ENCODE peak calls at places on chromosomes 11 and 22, in five cellular contexts. One of them, this sample, is unnamed. For H3K4me1, the result is how much of the 10 kb centered on the place peaks cover.

GRCh38 chr11:36591433-36591832 is 2.9 kb upstream of the IFTAP start:
- DNase-seq in mucosa of descending colon: no peak
- DNase-seq in left ventricle myocardium inferior: no peak
- DNase-seq in CD8-positive, alpha-beta memory T cell: no peak
- DNase-seq in CD4-positive, alpha-beta memory T cell: no peak
- DNase-seq in this sample: no peak

GRCh38 chr22:50599816-50600454 is 658 bp upstream of the MAPK8IP2 start:
- DNase-seq in mucosa of descending colon: no peak
- DNase-seq in CD8-positive, alpha-beta memory T cell: peak
- DNase-seq in CD4-positive, alpha-beta memory T cell: peak
- DNase-seq in left ventricle myocardium inferior: peak
- DNase-seq in this sample: peak

GRCh38 chr11:109422755-109423113 is 744 bp downstream of the C11orf87 start:
- DNase-seq in CD8-positive, alpha-beta memory T cell: no peak
- DNase-seq in CD4-positive, alpha-beta memory T cell: no peak
- DNase-seq in mucosa of descending colon: no peak
- DNase-seq in left ventricle myocardium inferior: no peak
- DNase-seq in this sample: no peak

GRCh38 chr22:19430890-19431541 is 517 bp downstream of the HIRA start:
- DNase-seq in CD4-positive, alpha-beta memory T cell: peak
- DNase-seq in CD8-positive, alpha-beta memory T cell: no peak
- DNase-seq in left ventricle myocardium inferior: peak
- DNase-seq in mucosa of descending colon: peak
- DNase-seq in this sample: peak

GRCh38 chr11:75132080-75132479 is 18.8 kb upstream of the SLCO2B1 start:
- DNase-seq in CD8-positive, alpha-beta memory T cell: no peak
- DNase-seq in left ventricle myocardium inferior: no peak
- DNase-seq in CD4-positive, alpha-beta memory T cell: no peak
- DNase-seq in mucosa of descending colon: no peak
- DNase-seq in this sample: no peak

GRCh38 chr11:130115218-130115617 is 44.4 kb upstream of the ST14 start:
- DNase-seq in mucosa of descending colon: no peak
- DNase-seq in left ventricle myocardium inferior: no peak
- DNase-seq in CD4-positive, alpha-beta memory T cell: no peak
- DNase-seq in CD8-positive, alpha-beta memory T cell: no peak
- DNase-seq in this sample: no peak

GRCh38 chr11:63508009-63508408 is 2.1 kb downstream of the LGALS12 start:
- DNase-seq in mucosa of descending colon: no peak
- DNase-seq in CD4-positive, alpha-beta memory T cell: no peak
- DNase-seq in left ventricle myocardium inferior: peak
- DNase-seq in CD8-positive, alpha-beta memory T cell: no peak
- DNase-seq in this sample: no peak

GRCh38 chr11:100932474-100933100 is 197.0 kb downstream of the PGR start:
- DNase-seq in CD8-positive, alpha-beta memory T cell: no peak
- DNase-seq in mucosa of descending colon: no peak
- DNase-seq in left ventricle myocardium inferior: no peak
- DNase-seq in CD4-positive, alpha-beta memory T cell: no peak
- DNase-seq in this sample: no peak

GRCh38 chr11:88555829-88556202 is 218.3 kb upstream of the CTSC start:
- DNase-seq in CD4-positive, alpha-beta memory T cell: no peak
- DNase-seq in mucosa of descending colon: no peak
- DNase-seq in CD8-positive, alpha-beta memory T cell: no peak
- DNase-seq in left ventricle myocardium inferior: no peak
- DNase-seq in this sample: no peak

GRCh38 chr22:22022977-22023534 is 40.5 kb upstream of the TOP3B start:
- DNase-seq in CD4-positive, alpha-beta memory T cell: no peak
- DNase-seq in left ventricle myocardium inferior: no peak
- DNase-seq in CD8-positive, alpha-beta memory T cell: no peak
- DNase-seq in mucosa of descending colon: no peak
- DNase-seq in this sample: no peak

GRCh38 chr11:27429740-27430451 is 42.7 kb downstream of the LGR4 start:
- DNase-seq in CD8-positive, alpha-beta memory T cell: no peak
- DNase-seq in mucosa of descending colon: no peak
- DNase-seq in left ventricle myocardium inferior: no peak
- DNase-seq in CD4-positive, alpha-beta memory T cell: no peak
- DNase-seq in this sample: no peak

GRCh38 chr22:23233746-23234408 is 53.6 kb downstream of the BCR start:
- DNase-seq in mucosa of descending colon: peak
- DNase-seq in CD4-positive, alpha-beta memory T cell: no peak
- DNase-seq in CD8-positive, alpha-beta memory T cell: no peak
- DNase-seq in left ventricle myocardium inferior: peak
- DNase-seq in this sample: no peak

GRCh38 chr11:59097113-59097708 is 9.8 kb upstream of the FAM111B start:
- DNase-seq in mucosa of descending colon: no peak
- DNase-seq in left ventricle myocardium inferior: peak
- DNase-seq in CD8-positive, alpha-beta memory T cell: peak
- DNase-seq in CD4-positive, alpha-beta memory T cell: peak
- DNase-seq in this sample: peak

GRCh38 chr11:59106363-59107336 is at the start of gene FAM111B:
- DNase-seq in CD8-positive, alpha-beta memory T cell: peak
- DNase-seq in CD4-positive, alpha-beta memory T cell: peak
- DNase-seq in left ventricle myocardium inferior: peak
- DNase-seq in mucosa of descending colon: peak
- DNase-seq in this sample: peak

DNA sequence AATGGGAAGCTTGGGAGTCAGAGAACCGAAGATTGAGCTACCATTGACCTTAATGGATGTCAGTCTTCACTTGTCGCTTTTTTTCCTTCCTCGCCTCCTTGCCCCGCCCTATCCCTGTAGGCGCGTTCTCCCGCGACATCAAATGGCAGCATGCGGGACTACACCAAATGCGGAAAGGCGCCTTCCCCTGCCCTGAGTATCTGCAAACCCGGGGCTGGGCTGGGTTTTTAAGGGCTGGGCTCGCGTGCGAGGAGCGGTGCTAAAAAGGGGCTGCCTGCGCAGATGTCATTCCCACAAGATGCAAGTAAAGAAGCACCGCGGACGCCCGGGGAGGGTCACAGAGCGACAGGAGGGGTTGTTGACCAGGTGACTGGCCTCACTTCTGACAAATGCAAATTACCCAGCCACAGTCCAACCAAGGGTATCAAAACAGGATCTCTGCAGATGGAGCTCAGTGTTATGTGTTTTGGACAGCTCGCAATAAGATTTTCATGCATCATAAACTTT is 4.7 kb upstream of the FAM111B start:
- DNase-seq in left ventricle myocardium inferior: peak
- DNase-seq in CD8-positive, alpha-beta memory T cell: peak
- DNase-seq in mucosa of descending colon: peak
- DNase-seq in CD4-positive, alpha-beta memory T cell: peak
- DNase-seq in this sample: peak
- H3K4me1 ChIP-seq in left ventricle myocardium inferior: under half
- H3K4me1 ChIP-seq in CD8-positive, alpha-beta memory T cell: under half
- H3K4me1 ChIP-seq in mucosa of descending colon: under half
- H3K4me1 ChIP-seq in CD4-positive, alpha-beta memory T cell: under half
- H3K4me1 ChIP-seq in this sample: under half

DNA sequence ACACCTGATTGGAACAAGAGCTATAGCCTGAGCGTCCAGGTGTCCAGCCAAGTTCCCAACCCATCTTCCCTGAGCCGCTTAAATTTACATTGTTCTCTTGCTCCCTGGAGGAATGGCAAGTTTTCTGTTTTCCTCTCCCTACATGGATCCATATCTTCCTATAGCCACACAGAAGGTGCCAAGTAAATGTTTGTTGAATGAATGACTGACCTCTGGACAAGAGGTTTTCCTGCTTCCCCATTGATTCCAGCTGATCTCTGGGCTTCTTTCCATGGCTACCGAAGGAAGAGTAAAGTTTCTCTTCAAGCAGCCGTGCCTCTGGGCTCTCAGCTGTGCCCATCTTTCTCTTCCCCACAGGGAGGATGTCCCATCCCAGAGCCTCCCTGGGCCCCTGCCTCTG is 107.5 kb downstream of the MICAL2 start:
- DNase-seq in CD8-positive, alpha-beta memory T cell: no peak
- DNase-seq in mucosa of descending colon: no peak
- DNase-seq in left ventricle myocardium inferior: no peak
- DNase-seq in CD4-positive, alpha-beta memory T cell: no peak
- DNase-seq in this sample: no peak
- H3K4me1 ChIP-seq in CD8-positive, alpha-beta memory T cell: under half
- H3K4me1 ChIP-seq in mucosa of descending colon: under half
- H3K4me1 ChIP-seq in left ventricle myocardium inferior: half or more
- H3K4me1 ChIP-seq in CD4-positive, alpha-beta memory T cell: under half
- H3K4me1 ChIP-seq in this sample: under half

DNA sequence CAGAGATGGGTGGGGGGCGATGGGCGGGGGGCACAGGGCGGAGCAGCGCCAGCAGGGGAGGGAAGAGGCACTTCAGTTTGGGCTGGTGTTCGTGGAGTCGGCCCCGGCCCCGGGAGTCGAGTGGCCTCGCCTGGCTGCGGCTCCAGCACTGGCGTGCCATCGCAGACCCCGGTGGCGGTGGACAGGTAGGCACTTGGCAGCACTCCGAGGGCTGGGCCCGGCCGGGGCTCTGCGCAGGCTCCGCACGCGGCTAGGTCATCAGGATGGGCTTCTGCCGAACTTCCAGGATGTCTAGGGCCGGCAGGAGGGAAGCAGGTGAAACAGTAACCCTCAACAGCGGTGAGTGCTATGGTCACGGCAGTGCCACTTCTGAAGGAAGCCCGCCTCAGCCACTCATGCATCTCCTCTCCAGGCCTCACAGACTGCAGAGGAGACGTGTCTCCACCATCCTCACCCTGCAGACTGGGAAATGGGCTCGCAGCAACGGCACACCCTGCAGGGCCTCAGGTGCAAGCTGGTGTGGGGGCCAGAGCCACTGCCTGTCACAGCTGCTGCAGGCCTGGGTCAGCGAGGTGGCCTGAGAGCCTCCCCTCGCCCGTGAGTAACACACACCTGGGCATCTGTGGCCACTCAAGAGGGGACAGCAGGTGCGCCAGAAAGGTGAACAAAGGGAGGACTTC is 33.3 kb downstream of the NUP50 start:
- DNase-seq in mucosa of descending colon: peak
- DNase-seq in CD8-positive, alpha-beta memory T cell: no peak
- DNase-seq in left ventricle myocardium inferior: no peak
- DNase-seq in CD4-positive, alpha-beta memory T cell: no peak
- DNase-seq in this sample: no peak
- H3K4me1 ChIP-seq in mucosa of descending colon: under half
- H3K4me1 ChIP-seq in CD8-positive, alpha-beta memory T cell: under half
- H3K4me1 ChIP-seq in left ventricle myocardium inferior: under half
- H3K4me1 ChIP-seq in CD4-positive, alpha-beta memory T cell: under half
- H3K4me1 ChIP-seq in this sample: under half

DNA sequence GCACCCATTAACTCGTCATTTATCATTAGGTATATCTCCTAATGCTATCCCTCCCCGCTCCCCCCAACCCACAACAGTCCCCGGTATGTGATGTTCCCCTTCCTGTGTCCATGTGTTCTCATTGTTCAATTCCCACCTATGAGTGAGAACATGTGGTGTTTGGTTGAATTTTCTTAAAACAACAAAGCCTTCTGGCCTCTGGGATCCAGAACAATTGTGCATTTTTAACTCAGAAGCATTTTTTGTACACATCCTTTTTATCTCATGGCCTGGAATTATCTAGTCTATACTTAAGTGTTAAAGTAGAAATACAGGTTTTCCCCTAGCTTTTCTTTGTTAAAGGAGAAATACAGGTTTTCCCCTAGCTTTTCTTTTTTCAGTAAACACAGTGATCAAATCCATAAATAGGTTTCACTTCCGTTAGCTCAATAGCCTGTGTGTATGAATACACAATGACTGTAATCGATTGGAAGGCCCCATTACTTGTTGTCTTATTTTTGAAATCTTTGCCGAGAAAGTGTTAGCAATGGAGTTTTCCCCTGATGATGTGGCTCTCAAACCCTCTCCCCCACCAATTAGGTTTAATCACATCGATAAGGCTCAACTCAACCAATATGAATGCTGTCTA is 125.6 kb upstream of the PITPNB start:
- DNase-seq in CD8-positive, alpha-beta memory T cell: no peak
- DNase-seq in CD4-positive, alpha-beta memory T cell: no peak
- DNase-seq in left ventricle myocardium inferior: no peak
- DNase-seq in mucosa of descending colon: no peak
- DNase-seq in this sample: no peak
- H3K4me1 ChIP-seq in CD8-positive, alpha-beta memory T cell: under half
- H3K4me1 ChIP-seq in CD4-positive, alpha-beta memory T cell: under half
- H3K4me1 ChIP-seq in left ventricle myocardium inferior: half or more
- H3K4me1 ChIP-seq in mucosa of descending colon: under half
- H3K4me1 ChIP-seq in this sample: under half

GRCh38 chr22:45676024-45676423 is 4.4 kb downstream of the ATXN10 start:
- DNase-seq in CD8-positive, alpha-beta memory T cell: no peak
- DNase-seq in CD4-positive, alpha-beta memory T cell: no peak
- DNase-seq in left ventricle myocardium inferior: no peak
- DNase-seq in mucosa of descending colon: no peak
- DNase-seq in this sample: no peak
- H3K4me1 ChIP-seq in CD8-positive, alpha-beta memory T cell: under half
- H3K4me1 ChIP-seq in CD4-positive, alpha-beta memory T cell: under half
- H3K4me1 ChIP-seq in left ventricle myocardium inferior: half or more
- H3K4me1 ChIP-seq in mucosa of descending colon: under half
- H3K4me1 ChIP-seq in this sample: under half

GRCh38 chr22:26482171-26482570 is 1.4 kb downstream of the HPS4 start:
- DNase-seq in mucosa of descending colon: no peak
- DNase-seq in CD4-positive, alpha-beta memory T cell: no peak
- DNase-seq in left ventricle myocardium inferior: no peak
- DNase-seq in CD8-positive, alpha-beta memory T cell: no peak
- DNase-seq in this sample: no peak

GRCh38 chr22:26481694-26482093 is 1.9 kb downstream of the HPS4 start:
- DNase-seq in CD4-positive, alpha-beta memory T cell: no peak
- DNase-seq in CD8-positive, alpha-beta memory T cell: no peak
- DNase-seq in left ventricle myocardium inferior: no peak
- DNase-seq in mucosa of descending colon: no peak
- DNase-seq in this sample: no peak

GRCh38 chr22:26483439-26484359 is at the start of the genes HPS4 and SRRD:
- DNase-seq in left ventricle myocardium inferior: peak
- DNase-seq in mucosa of descending colon: peak
- DNase-seq in CD8-positive, alpha-beta memory T cell: peak
- DNase-seq in CD4-positive, alpha-beta memory T cell: peak
- DNase-seq in this sample: peak

GRCh38 chr22:26484360-26484706 is 656 bp downstream of the SRRD start:
- DNase-seq in left ventricle myocardium inferior: no peak
- DNase-seq in CD8-positive, alpha-beta memory T cell: peak
- DNase-seq in mucosa of descending colon: no peak
- DNase-seq in CD4-positive, alpha-beta memory T cell: peak
- DNase-seq in this sample: no peak

GRCh38 chr22:26483043-26483438 is 542 bp downstream of the HPS4 start:
- DNase-seq in CD4-positive, alpha-beta memory T cell: no peak
- DNase-seq in left ventricle myocardium inferior: no peak
- DNase-seq in mucosa of descending colon: no peak
- DNase-seq in CD8-positive, alpha-beta memory T cell: no peak
- DNase-seq in this sample: no peak
- H3K4me1 ChIP-seq in CD4-positive, alpha-beta memory T cell: half or more
- H3K4me1 ChIP-seq in left ventricle myocardium inferior: half or more
- H3K4me1 ChIP-seq in mucosa of descending colon: under half
- H3K4me1 ChIP-seq in CD8-positive, alpha-beta memory T cell: half or more
- H3K4me1 ChIP-seq in this sample: half or more